ENCODE peak calls at places on chromosomes 5 and 9, in five cellular contexts. One of them, this sample, is unnamed.
A peak's percentile ranks its signal among the peaks of the same experiment; 100 is the strongest.

GRCh38 chr5:67693956-67694564 is 497.5 kb upstream of the CD180 start:
- DNase-seq in astrocyte: peak; percentile 31
- DNase-seq in WERI-Rb-1: no peak
- DNase-seq in mucosa of descending colon: peak; percentile 23
- DNase-seq in breast epithelium: peak; percentile 53
- DNase-seq in this sample: no peak

GRCh38 chr5:15929616-15930303 is 249.8 kb downstream of the MARCHF11 start:
- DNase-seq in astrocyte: peak; percentile 87
- DNase-seq in WERI-Rb-1: no peak
- DNase-seq in mucosa of descending colon: no peak
- DNase-seq in breast epithelium: no peak
- DNase-seq in this sample: no peak

GRCh38 chr5:98769256-98770157 is 4.0 kb upstream of the RGMB start:
- DNase-seq in astrocyte: peak; percentile 67
- DNase-seq in WERI-Rb-1: peak; percentile 48
- DNase-seq in mucosa of descending colon: peak; percentile 88
- DNase-seq in breast epithelium: no peak
- DNase-seq in this sample: no peak

GRCh38 chr9:116475201-116475600 is 211.9 kb upstream of the TRIM32 start:
- DNase-seq in astrocyte: peak; percentile 56
- DNase-seq in WERI-Rb-1: no peak
- DNase-seq in mucosa of descending colon: no peak
- DNase-seq in breast epithelium: no peak
- DNase-seq in this sample: no peak

GRCh38 chr9:136324501-136325300 is 2.6 kb upstream of the GPSM1 start:
- DNase-seq in astrocyte: no peak
- DNase-seq in WERI-Rb-1: peak; percentile 81
- DNase-seq in mucosa of descending colon: no peak
- DNase-seq in breast epithelium: no peak
- DNase-seq in this sample: no peak

GRCh38 chr5:180162304-180162661 is 46.7 kb downstream of the RASGEF1C start:
- DNase-seq in astrocyte: no peak
- DNase-seq in WERI-Rb-1: no peak
- DNase-seq in mucosa of descending colon: no peak
- DNase-seq in breast epithelium: peak; percentile 33
- DNase-seq in this sample: no peak

GRCh38 chr9:37146372-37146771 is 26.0 kb downstream of the ZCCHC7 start:
- DNase-seq in astrocyte: no peak
- DNase-seq in WERI-Rb-1: no peak
- DNase-seq in mucosa of descending colon: no peak
- DNase-seq in breast epithelium: no peak
- DNase-seq in this sample: no peak

GRCh38 chr9:83059417-83059816 is 3.5 kb downstream of the RASEF start:
- DNase-seq in astrocyte: no peak
- DNase-seq in WERI-Rb-1: no peak
- DNase-seq in mucosa of descending colon: peak; percentile 45
- DNase-seq in breast epithelium: no peak
- DNase-seq in this sample: no peak

GRCh38 chr5:119255571-119256356 is 100.1 kb upstream of the TNFAIP8 start:
- DNase-seq in astrocyte: no peak
- DNase-seq in WERI-Rb-1: peak; percentile 40
- DNase-seq in mucosa of descending colon: peak; percentile 85
- DNase-seq in breast epithelium: no peak
- DNase-seq in this sample: no peak

GRCh38 chr5:155947394-155948062 is 379.4 kb upstream of the SGCD start:
- DNase-seq in astrocyte: no peak
- DNase-seq in WERI-Rb-1: no peak
- DNase-seq in mucosa of descending colon: no peak
- DNase-seq in breast epithelium: no peak
- DNase-seq in this sample: no peak

GRCh38 chr5:41009228-41009627 is 61.9 kb downstream of the MROH2B start:
- DNase-seq in astrocyte: no peak
- DNase-seq in WERI-Rb-1: no peak
- DNase-seq in mucosa of descending colon: no peak
- DNase-seq in breast epithelium: no peak
- DNase-seq in this sample: no peak

GRCh38 chr5:172351240-172351778 is 67.7 kb upstream of the UBTD2 start:
- DNase-seq in astrocyte: no peak
- DNase-seq in WERI-Rb-1: no peak
- DNase-seq in mucosa of descending colon: no peak
- DNase-seq in breast epithelium: no peak
- DNase-seq in this sample: no peak

GRCh38 chr5:143842920-143843319 is 31.0 kb downstream of the HMHB1 start:
- DNase-seq in astrocyte: no peak
- DNase-seq in WERI-Rb-1: peak; percentile 14
- DNase-seq in mucosa of descending colon: no peak
- DNase-seq in breast epithelium: no peak
- DNase-seq in this sample: no peak

GRCh38 chr5:126450388-126450787 is 27.2 kb downstream of the GRAMD2B start:
- DNase-seq in astrocyte: no peak
- DNase-seq in WERI-Rb-1: no peak
- DNase-seq in mucosa of descending colon: no peak
- DNase-seq in breast epithelium: no peak
- DNase-seq in this sample: no peak

GRCh38 chr9:70477907-70478480 is 63.5 kb upstream of the KLF9 start:
- DNase-seq in astrocyte: no peak
- DNase-seq in WERI-Rb-1: no peak
- DNase-seq in mucosa of descending colon: no peak
- DNase-seq in breast epithelium: no peak
- DNase-seq in this sample: no peak

GRCh38 chr5:88785396-88786216 is 97.4 kb downstream of the MEF2C start:
- DNase-seq in astrocyte: peak; percentile 97
- DNase-seq in WERI-Rb-1: no peak
- DNase-seq in mucosa of descending colon: peak; percentile 37
- DNase-seq in breast epithelium: no peak
- DNase-seq in this sample: no peak

GRCh38 chr9:15927131-15927530 is 374.3 kb downstream of the CCDC171 start:
- DNase-seq in astrocyte: peak; percentile 54
- DNase-seq in WERI-Rb-1: no peak
- DNase-seq in mucosa of descending colon: no peak
- DNase-seq in breast epithelium: no peak
- DNase-seq in this sample: no peak

DNA sequence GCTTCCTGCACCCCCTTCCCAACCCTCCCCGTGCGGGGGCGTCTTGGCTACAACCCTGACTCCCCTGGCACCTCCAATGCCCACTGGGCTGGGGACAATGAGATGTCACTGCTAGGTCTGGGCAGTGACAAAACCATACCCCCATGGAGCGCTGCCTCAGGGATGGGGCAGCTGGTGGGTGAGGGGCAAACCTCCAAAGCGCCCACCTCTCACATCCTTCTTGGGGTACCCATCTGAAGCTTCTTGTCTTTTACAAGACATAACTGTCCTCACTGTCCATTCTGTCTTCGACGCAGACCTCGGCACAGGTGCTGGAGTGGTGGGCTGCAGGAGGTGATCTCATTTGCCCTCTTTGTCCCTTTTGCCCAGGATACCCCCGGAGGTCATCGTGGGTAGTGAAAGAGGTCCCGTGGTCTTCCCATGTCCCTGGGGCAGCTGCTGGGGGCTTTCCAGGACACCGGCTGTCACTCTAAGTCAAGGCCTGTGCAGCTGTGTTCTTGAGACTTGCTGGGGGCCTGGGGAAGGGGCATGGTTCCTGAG is 27.8 kb upstream of the CSF1R start:
- DNase-seq in astrocyte: no peak
- DNase-seq in WERI-Rb-1: no peak
- DNase-seq in mucosa of descending colon: no peak
- DNase-seq in breast epithelium: peak; percentile 40
- DNase-seq in this sample: peak; percentile 9
- TF ChIP-seq CTCF in astrocyte: no peak
- TF ChIP-seq CTCF in WERI-Rb-1: peak; percentile 38
- TF ChIP-seq CTCF in mucosa of descending colon: no peak
- TF ChIP-seq CTCF in breast epithelium: no peak
- TF ChIP-seq CTCF in this sample: no peak

DNA sequence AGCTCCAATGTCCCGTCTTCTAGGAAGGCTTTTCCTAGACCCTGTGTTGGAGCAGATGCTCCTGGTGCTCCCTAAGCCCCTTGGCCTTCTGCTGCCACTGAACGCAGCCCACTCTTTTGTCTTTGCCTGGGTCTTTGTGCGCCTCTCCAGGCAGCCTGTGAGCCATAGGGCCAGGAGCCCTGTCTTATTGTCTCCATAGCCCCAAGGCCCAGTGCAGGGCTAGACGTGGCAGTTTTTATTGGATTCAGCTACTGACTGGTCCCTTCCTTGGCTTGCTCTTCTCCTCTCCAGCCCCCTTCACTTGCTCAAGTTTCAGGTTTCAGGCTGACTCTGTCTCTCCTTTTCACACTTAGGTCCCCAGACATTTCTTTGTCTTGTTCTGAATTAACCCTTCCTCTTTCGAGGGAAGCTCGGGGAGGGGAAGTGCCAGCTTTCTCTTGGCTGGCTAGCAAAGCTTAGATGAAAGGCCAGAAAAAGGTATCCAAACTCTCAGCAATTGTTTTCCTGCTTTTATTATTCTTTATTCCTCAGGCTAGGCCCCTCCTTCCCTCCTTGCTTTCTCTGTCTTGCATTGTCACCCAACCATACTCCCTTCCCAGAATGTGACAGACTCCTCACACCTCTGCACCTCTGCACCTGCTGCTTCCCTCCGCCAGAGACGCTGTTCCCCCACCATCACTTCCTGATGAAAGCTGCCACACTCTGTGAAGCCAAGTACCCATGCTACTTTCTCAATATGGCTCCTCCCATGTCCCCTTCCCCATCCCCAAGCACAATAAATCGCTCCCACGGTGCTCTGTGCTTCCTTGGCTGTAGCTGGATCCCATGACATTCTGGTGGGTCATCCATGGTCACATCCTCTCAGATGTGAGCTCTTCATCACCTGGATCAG is 101.6 kb upstream of the CPEB4 start:
- DNase-seq in astrocyte: no peak
- DNase-seq in WERI-Rb-1: no peak
- DNase-seq in mucosa of descending colon: no peak
- DNase-seq in breast epithelium: no peak
- DNase-seq in this sample: no peak
- TF ChIP-seq CTCF in astrocyte: no peak
- TF ChIP-seq CTCF in WERI-Rb-1: peak; percentile 4
- TF ChIP-seq CTCF in mucosa of descending colon: no peak
- TF ChIP-seq CTCF in breast epithelium: no peak
- TF ChIP-seq CTCF in this sample: no peak

GRCh38 chr5:1975898-1976765 is 93.4 kb upstream of the IRX4 start:
- DNase-seq in astrocyte: no peak
- DNase-seq in WERI-Rb-1: no peak
- DNase-seq in mucosa of descending colon: no peak
- DNase-seq in breast epithelium: no peak
- DNase-seq in this sample: no peak
- TF ChIP-seq CTCF in astrocyte: no peak
- TF ChIP-seq CTCF in WERI-Rb-1: no peak
- TF ChIP-seq CTCF in mucosa of descending colon: no peak
- TF ChIP-seq CTCF in breast epithelium: no peak
- TF ChIP-seq CTCF in this sample: peak; percentile 6

GRCh38 chr9:138025417-138025816 is 147.8 kb downstream of the CACNA1B start:
- DNase-seq in astrocyte: no peak
- DNase-seq in WERI-Rb-1: no peak
- DNase-seq in mucosa of descending colon: no peak
- DNase-seq in breast epithelium: peak; percentile 24
- DNase-seq in this sample: no peak

GRCh38 chr9:138024131-138024530 is 146.5 kb downstream of the CACNA1B start:
- DNase-seq in astrocyte: no peak
- DNase-seq in WERI-Rb-1: no peak
- DNase-seq in mucosa of descending colon: no peak
- DNase-seq in breast epithelium: peak; percentile 42
- DNase-seq in this sample: no peak

GRCh38 chr9:138025908-138026307 is 148.3 kb downstream of the CACNA1B start:
- DNase-seq in astrocyte: no peak
- DNase-seq in WERI-Rb-1: no peak
- DNase-seq in mucosa of descending colon: no peak
- DNase-seq in breast epithelium: no peak
- DNase-seq in this sample: no peak

GRCh38 chr9:138023394-138024124 is 146.0 kb downstream of the CACNA1B start:
- DNase-seq in astrocyte: no peak
- DNase-seq in WERI-Rb-1: no peak
- DNase-seq in mucosa of descending colon: no peak
- DNase-seq in breast epithelium: peak; percentile 41
- DNase-seq in this sample: no peak

GRCh38 chr9:138024831-138025291 is 147.3 kb downstream of the CACNA1B start:
- DNase-seq in astrocyte: no peak
- DNase-seq in WERI-Rb-1: no peak
- DNase-seq in mucosa of descending colon: no peak
- DNase-seq in breast epithelium: peak; percentile 40
- DNase-seq in this sample: no peak
- TF ChIP-seq CTCF in astrocyte: no peak
- TF ChIP-seq CTCF in WERI-Rb-1: no peak
- TF ChIP-seq CTCF in mucosa of descending colon: no peak
- TF ChIP-seq CTCF in breast epithelium: no peak
- TF ChIP-seq CTCF in this sample: no peak

GRCh38 chr5:125348936-125349335 is 602.5 kb upstream of the ZNF608 start:
- DNase-seq in astrocyte: no peak
- DNase-seq in WERI-Rb-1: no peak
- DNase-seq in mucosa of descending colon: no peak
- DNase-seq in breast epithelium: no peak
- DNase-seq in this sample: no peak

GRCh38 chr5:125349432-125349831 is 603.0 kb upstream of the ZNF608 start:
- DNase-seq in astrocyte: peak; percentile 24
- DNase-seq in WERI-Rb-1: no peak
- DNase-seq in mucosa of descending colon: no peak
- DNase-seq in breast epithelium: no peak
- DNase-seq in this sample: no peak

GRCh38 chr5:125346316-125346715 is 599.9 kb upstream of the ZNF608 start:
- DNase-seq in astrocyte: no peak
- DNase-seq in WERI-Rb-1: no peak
- DNase-seq in mucosa of descending colon: no peak
- DNase-seq in breast epithelium: no peak
- DNase-seq in this sample: no peak

GRCh38 chr5:125342938-125343401 is 596.5 kb upstream of the ZNF608 start:
- DNase-seq in astrocyte: peak; percentile 93
- DNase-seq in WERI-Rb-1: no peak
- DNase-seq in mucosa of descending colon: no peak
- DNase-seq in breast epithelium: no peak
- DNase-seq in this sample: no peak

GRCh38 chr5:125348221-125348692 is 601.8 kb upstream of the ZNF608 start:
- DNase-seq in astrocyte: no peak
- DNase-seq in WERI-Rb-1: no peak
- DNase-seq in mucosa of descending colon: no peak
- DNase-seq in breast epithelium: no peak
- DNase-seq in this sample: no peak
- TF ChIP-seq CTCF in astrocyte: no peak
- TF ChIP-seq CTCF in WERI-Rb-1: no peak
- TF ChIP-seq CTCF in mucosa of descending colon: no peak
- TF ChIP-seq CTCF in breast epithelium: no peak
- TF ChIP-seq CTCF in this sample: no peak